ENCODE peak calls at places on chromosomes 2 and 18, in eight cellular contexts. N is cardiac fibroblast, D is CD14-positive monocyte, I is heart right ventricle, J is D721Med, R is OCI-LY7, A is IMR-90, G is K562. M is an unnamed sample.
A peak's percentile ranks its signal among the peaks of the same experiment; 100 is the strongest.

GRCh38 chr2:236366406-236366805 is 102.2 kb upstream of the ASB18 start:
- DNase-seq in I (no peak), D (no peak), G (no peak), J (no peak), N (no peak), R (no peak), A (no peak), M (peak; percentile 73)

GRCh38 chr2:241228081-241228859 is 39.8 kb downstream of the ANO7 start:
- DNase-seq in A (no peak), R (no peak), J (no peak), D (no peak), I (peak; percentile 3), G (peak; percentile 50), N (no peak), M (no peak)

GRCh38 chr18:26003817-26004216 is 86.6 kb downstream of the SS18 start:
- DNase-seq in R (no peak), G (no peak), D (no peak), N (no peak), A (no peak), J (no peak), I (no peak), M (no peak)

GRCh38 chr2:241788135-241788534 is 11.5 kb downstream of the GAL3ST2 start:
- DNase-seq in I (no peak), A (no peak), R (peak; percentile 12), J (no peak), G (no peak), D (no peak), N (no peak), M (no peak)

GRCh38 chr2:150528861-150529801 is 41.7 kb upstream of the RND3 start:
- DNase-seq in N (peak; percentile 78), I (no peak), R (no peak), G (no peak), D (no peak), A (peak; percentile 79), J (no peak), M (no peak)

GRCh38 chr18:35345460-35345921 is 1.3 kb upstream of the ZNF24 start:
- DNase-seq in A (no peak), N (peak; percentile 66), D (no peak), J (no peak), G (no peak), R (peak; percentile 53), I (no peak), M (no peak)

GRCh38 chr18:64974378-64975125 is 776.3 kb upstream of the CDH7 start:
- DNase-seq in N (no peak), J (no peak), D (no peak), R (no peak), G (no peak), I (no peak), A (no peak), M (no peak)

GRCh38 chr2:200905618-200906296 is 16.6 kb downstream of the NIF3L1 start:
- DNase-seq in I (peak; percentile 65), G (peak; percentile 41), J (peak; percentile 24), D (peak; percentile 57), A (peak; percentile 74), N (peak; percentile 84), R (peak; percentile 68), M (peak; percentile 78)

GRCh38 chr18:73780218-73780617 is 367.4 kb downstream of the FBXO15 start:
- DNase-seq in N (no peak), G (no peak), I (no peak), A (no peak), D (no peak), J (no peak), R (no peak), M (no peak)

GRCh38 chr2:75627902-75628504 is 18.6 kb upstream of the MRPL19 start:
- DNase-seq in A (peak; percentile 80), J (peak; percentile 36), D (no peak), G (peak; percentile 67), N (peak; percentile 83), I (peak; percentile 62), R (peak; percentile 65), M (peak; percentile 82)

GRCh38 chr2:41847744-41848441 is 199.9 kb upstream of the PKDCC start:
- DNase-seq in J (no peak), R (no peak), G (no peak), D (no peak), N (peak; percentile 64), A (peak; percentile 42), I (no peak), M (no peak)

GRCh38 chr2:144511945-144512344 is 8.0 kb downstream of the ZEB2 start:
- DNase-seq in I (no peak), A (no peak), N (no peak), G (no peak), R (no peak), D (no peak), J (no peak), M (no peak)
- TF ChIP-seq CTCF in I (no peak), A (no peak), N (peak; percentile 8), G (no peak), R (peak; percentile 27), D (no peak), J (no peak), M (no peak)

DNA sequence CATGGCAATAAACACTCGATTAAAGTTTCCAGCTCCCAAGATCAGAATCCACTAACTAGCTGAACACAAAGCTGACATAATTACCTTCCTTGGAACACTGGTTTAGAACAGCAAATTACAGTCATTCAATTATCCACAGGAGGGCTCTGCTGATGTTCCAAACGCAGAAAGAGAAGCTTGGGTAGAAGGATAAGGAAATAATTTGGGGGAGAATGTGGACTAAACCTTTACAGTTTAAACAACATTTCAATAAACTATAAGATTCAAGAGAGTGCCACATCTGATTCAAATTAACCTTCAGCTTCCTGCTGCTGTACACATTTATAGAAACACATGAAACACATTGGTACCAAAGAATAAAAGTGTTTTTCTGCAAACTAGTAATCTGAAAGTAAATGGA is 67.8 kb upstream of the ARL4C start:
- DNase-seq in D (no peak), G (no peak), J (no peak), R (no peak), A (peak; percentile 80), N (peak; percentile 43), I (no peak), M (no peak)
- TF ChIP-seq CTCF in D (no peak), G (no peak), J (no peak), R (peak; percentile 17), A (peak; percentile 56), N (no peak), I (no peak), M (no peak)

DNA sequence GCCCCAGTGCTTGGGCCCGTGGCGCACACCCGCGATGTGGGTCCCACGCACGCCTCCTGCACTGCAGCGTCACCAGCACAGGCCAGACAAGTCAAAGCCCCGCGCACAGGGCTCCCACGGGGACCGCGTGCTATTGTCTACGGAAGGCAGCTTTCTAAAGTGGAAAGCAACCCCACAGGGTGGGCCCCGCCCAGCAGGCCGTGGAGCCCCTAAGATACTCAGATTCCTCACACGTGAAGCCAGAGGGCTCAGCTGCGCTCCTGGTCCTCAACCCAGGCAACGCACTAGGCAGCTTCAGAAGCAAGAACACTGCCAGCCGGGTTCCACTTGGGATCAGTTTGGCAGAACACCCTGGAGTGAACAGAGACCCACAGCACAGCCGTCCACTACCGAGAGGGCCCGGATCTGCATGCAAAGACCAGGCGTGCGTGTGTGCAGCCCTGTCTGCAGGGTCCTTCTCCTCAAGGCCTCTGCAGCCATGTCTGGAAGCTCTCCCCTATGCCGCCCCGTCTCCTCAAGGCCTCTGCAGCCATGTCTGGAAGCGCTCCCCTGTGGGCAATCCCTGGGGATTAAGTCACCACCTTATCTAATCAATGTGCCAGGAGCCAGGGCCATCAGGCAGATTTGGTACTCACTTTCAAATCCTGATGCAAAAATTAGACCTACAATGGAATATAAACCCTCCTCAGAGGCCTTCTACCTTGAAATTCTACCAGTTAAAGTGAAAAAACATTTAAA is 231.3 kb downstream of the HDAC4 start:
- DNase-seq in D (no peak), G (no peak), A (no peak), N (no peak), R (no peak), I (no peak), J (no peak), M (no peak)
- TF ChIP-seq CTCF in D (no peak), G (no peak), A (no peak), N (no peak), R (no peak), I (no peak), J (no peak), M (no peak)

GRCh38 chr2:66495788-66496640 is 61.1 kb downstream of the MEIS1 start:
- DNase-seq in D (no peak), I (no peak), R (no peak), J (no peak), N (peak; percentile 85), A (peak; percentile 96), G (peak; percentile 76), M (no peak)
- TF ChIP-seq CTCF in D (peak; percentile 8), I (no peak), R (no peak), J (no peak), N (peak; percentile 60), A (peak; percentile 44), G (peak; percentile 41), M (no peak)